ENCODE peak calls at places on chromosomes 3 and 15, in seven cellular contexts. Q is CD8-positive, alpha-beta memory T cell; H is activated T-helper 1 cell treated with Interleukin-2 at 50 U/mL for 16 hours; Y is hepatocyte; L is T-cell; D is stimulated activated effector memory CD8-positive, alpha-beta T cell treated with anti-CD3 and anti-CD28 coated beads, Interleukin-12 subunit alpha, Interleukin-12 subunit beta, amount 100 ng/mL, for 72 hours; K is H54. P is an unnamed sample.

GRCh38 chr15:75446146-75446545 is 5.3 kb downstream of the SIN3A start:
- DNase-seq in Y (no peak), D (no peak), L (no peak), K (no peak), Q (no peak), H (no peak), P (peak)

GRCh38 chr3:164233951-164234350 is 844.3 kb downstream of the SI start:
- DNase-seq in H (no peak), L (no peak), K (no peak), D (no peak), Y (peak), Q (no peak), P (no peak)

GRCh38 chr15:54131410-54131809 is 153.2 kb downstream of the UNC13C start:
- DNase-seq in K (no peak), Y (no peak), H (no peak), D (no peak), Q (no peak), L (no peak), P (no peak)

GRCh38 chr15:36778516-36778915 is 199.1 kb downstream of the CDIN1 start:
- DNase-seq in Y (no peak), Q (no peak), H (no peak), D (no peak), K (no peak), L (no peak), P (no peak)

GRCh38 chr3:141241248-141242034 is 9.8 kb downstream of the PXYLP1 start:
- DNase-seq in D (peak), Y (no peak), Q (no peak), K (no peak), L (no peak), H (no peak), P (no peak)

GRCh38 chr3:149152420-149152819 is 23.0 kb downstream of the HPS3 start:
- DNase-seq in Q (no peak), K (no peak), Y (no peak), D (peak), L (no peak), H (no peak), P (no peak)

GRCh38 chr3:27458929-27459328 is 25.3 kb downstream of the SLC4A7 start:
- DNase-seq in K (no peak), L (no peak), D (no peak), H (no peak), Y (no peak), Q (no peak), P (no peak)

GRCh38 chr3:152718810-152719209 is 116.1 kb upstream of the P2RY1 start:
- DNase-seq in H (no peak), K (no peak), Y (peak), Q (no peak), D (no peak), L (no peak), P (no peak)

GRCh38 chr3:49172616-49173041 is 1.2 kb downstream of the KLHDC8B start:
- DNase-seq in Y (no peak), K (no peak), D (no peak), H (no peak), L (no peak), Q (no peak), P (no peak)

GRCh38 chr3:112555535-112556170 is 6.1 kb downstream of the ATG3 start:
- DNase-seq in L (no peak), Y (no peak), H (no peak), K (no peak), D (no peak), Q (no peak), P (no peak)

GRCh38 chr3:76400141-76400540 is 614.8 kb upstream of the ZNF717 start:
- DNase-seq in L (no peak), H (no peak), Q (no peak), K (no peak), D (no peak), Y (no peak), P (no peak)

GRCh38 chr15:58118272-58118671 is 19.9 kb upstream of the AQP9 start:
- DNase-seq in Y (no peak), Q (no peak), H (no peak), D (no peak), K (no peak), L (no peak), P (no peak)

GRCh38 chr3:14300721-14301377 is 101.6 kb upstream of the SLC6A6 start:
- DNase-seq in H (no peak), D (no peak), Q (no peak), L (no peak), K (no peak), Y (no peak), P (no peak)

GRCh38 chr3:197906023-197906849 is 43.8 kb upstream of the RPL35A start:
- DNase-seq in K (peak), Q (peak), H (peak), L (peak), D (peak), Y (peak), P (peak)

GRCh38 chr3:43405888-43406636 is 119.7 kb downstream of the SNRK start:
- DNase-seq in D (no peak), Y (peak), K (peak), H (no peak), Q (no peak), L (no peak), P (no peak)

GRCh38 chr15:48358229-48358641 is 27.0 kb downstream of the DUT start:
- DNase-seq in K (no peak), Q (no peak), H (no peak), D (no peak), L (no peak), Y (no peak), P (no peak)

GRCh38 chr3:41674449-41674848 is 287.5 kb downstream of the ULK4 start:
- DNase-seq in Q (no peak), L (no peak), H (no peak), D (no peak), K (no peak), Y (no peak), P (no peak)

GRCh38 chr3:150319900-150320299 is 88.2 kb upstream of the TSC22D2 start:
- DNase-seq in Q (no peak), L (no peak), K (peak), H (no peak), D (no peak), Y (peak), P (no peak)

GRCh38 chr3:36700537-36701248 is 63.7 kb downstream of the DCLK3 start:
- DNase-seq in Y (peak), L (no peak), H (no peak), D (no peak), Q (no peak), K (no peak), P (peak)

GRCh38 chr3:63333815-63334214 is 55.7 kb downstream of the SYNPR start:
- DNase-seq in D (no peak), H (no peak), Q (no peak), L (no peak), K (no peak), Y (no peak), P (no peak)

GRCh38 chr15:96347181-96348111 is 16.9 kb downstream of the NR2F2 start:
- DNase-seq in Y (no peak), H (no peak), D (no peak), L (no peak), Q (no peak), K (no peak), P (no peak)

GRCh38 chr15:69661446-69661845 is 208.8 kb downstream of the RPLP1 start:
- DNase-seq in D (no peak), Q (no peak), H (no peak), K (no peak), Y (no peak), L (no peak), P (no peak)

GRCh38 chr15:29844290-29844903 is 22.1 kb upstream of the TJP1 start:
- DNase-seq in H (no peak), K (no peak), Q (no peak), L (no peak), Y (no peak), D (no peak), P (no peak)

GRCh38 chr15:65862682-65863081 is 6.6 kb upstream of the RAB11A start:
- DNase-seq in Q (peak), Y (peak), L (no peak), D (peak), K (peak), H (peak), P (peak)

GRCh38 chr15:100201376-100202280 is 140.1 kb downstream of the ADAMTS17 start:
- DNase-seq in D (peak), Q (no peak), K (no peak), L (no peak), H (no peak), Y (no peak), P (no peak)

GRCh38 chr3:187936676-187937075 is 191.4 kb upstream of the BCL6 start:
- DNase-seq in D (no peak), L (no peak), H (no peak), K (no peak), Y (no peak), Q (no peak), P (no peak)

GRCh38 chr15:90393040-90393439 is 5.0 kb downstream of the IQGAP1 start:
- DNase-seq in L (no peak), K (no peak), D (no peak), Q (no peak), H (no peak), Y (no peak), P (no peak)

GRCh38 chr3:151156618-151157216 is 46.3 kb downstream of the GPR171 start:
- DNase-seq in H (no peak), Q (no peak), D (no peak), Y (peak), L (no peak), K (peak), P (no peak)

GRCh38 chr3:182487048-182487447 is 306.3 kb upstream of the ATP11B start:
- DNase-seq in Y (peak), K (no peak), H (no peak), L (no peak), Q (no peak), D (no peak), P (no peak)

GRCh38 chr3:111846717-111847116 is 12.3 kb upstream of the PHLDB2 start:
- DNase-seq in H (no peak), K (peak), D (no peak), L (no peak), Y (no peak), Q (no peak), P (no peak)

GRCh38 chr15:66757521-66757920 is 55.5 kb downstream of the SMAD6 start:
- DNase-seq in Q (no peak), L (no peak), Y (no peak), D (no peak), K (no peak), H (no peak), P (no peak)

GRCh38 chr3:97910931-97911351 is 61.3 kb downstream of the RIOX2 start:
- DNase-seq in Q (peak), D (no peak), H (no peak), Y (peak), K (no peak), L (no peak), P (peak)

GRCh38 chr3:45054196-45054857 is 28.2 kb downstream of the CLEC3B start:
- DNase-seq in Q (no peak), K (no peak), H (no peak), D (no peak), Y (no peak), L (no peak), P (no peak)

GRCh38 chr3:8873740-8874139 is 89.5 kb downstream of the RAD18 start:
- DNase-seq in H (no peak), D (no peak), Q (no peak), L (no peak), K (no peak), Y (no peak), P (no peak)